ENCODE peak calls at places on chromosomes 6 and 20, in seven cellular contexts. Y, V, M, D, W, B and U are unnamed samples.

GRCh38 chr20:52470561-52470960 is 279.0 kb upstream of the ZFP64 start:
- DNase-seq in D (no peak), W (no peak), B (no peak), M (no peak), Y (no peak), V (no peak), U (no peak)

GRCh38 chr6:28425942-28426541 is 17.2 kb downstream of the ZSCAN23 start:
- DNase-seq in M (no peak), V (no peak), D (no peak), Y (no peak), W (no peak), B (no peak), U (no peak)

GRCh38 chr6:88870728-88871330 is 92.6 kb downstream of the RNGTT start:
- DNase-seq in M (peak; percentile 41), B (peak; percentile 37), Y (peak; percentile 29), W (peak; percentile 15), V (no peak), D (peak; percentile 56), U (peak; percentile 56)

GRCh38 chr6:108419934-108420609 is 125.2 kb downstream of the AFG1L start:
- DNase-seq in V (no peak), B (no peak), Y (no peak), M (no peak), W (no peak), D (no peak), U (no peak)

GRCh38 chr20:3973705-3974104 is 41.7 kb downstream of the RNF24 start:
- DNase-seq in V (no peak), D (no peak), B (no peak), W (no peak), M (no peak), Y (no peak), U (no peak)

GRCh38 chr6:152246554-152247337 is 390.4 kb downstream of the SYNE1 start:
- DNase-seq in V (no peak), Y (no peak), D (no peak), M (no peak), B (no peak), W (no peak), U (no peak)

GRCh38 chr20:56202493-56203077 is 45.9 kb upstream of the MC3R start:
- DNase-seq in V (no peak), M (peak; percentile 20), Y (no peak), B (peak; percentile 23), D (peak; percentile 13), W (no peak), U (peak; percentile 2)

GRCh38 chr6:43938178-43939101 is 168.4 kb downstream of the VEGFA start:
- DNase-seq in B (no peak), D (no peak), V (peak; percentile 38), Y (no peak), M (no peak), W (no peak), U (no peak)

GRCh38 chr20:50642288-50642803 is 49.0 kb downstream of the RIPOR3 start:
- DNase-seq in M (no peak), V (no peak), W (no peak), D (no peak), B (no peak), Y (no peak), U (no peak)

GRCh38 chr20:51342510-51343236 is 199.8 kb downstream of the NFATC2 start:
- DNase-seq in D (no peak), Y (no peak), W (no peak), V (no peak), M (no peak), B (no peak), U (no peak)

GRCh38 chr6:5435449-5435848 is 174.1 kb downstream of the FARS2 start:
- DNase-seq in D (no peak), M (no peak), Y (no peak), W (no peak), V (no peak), B (no peak), U (no peak)

DNA sequence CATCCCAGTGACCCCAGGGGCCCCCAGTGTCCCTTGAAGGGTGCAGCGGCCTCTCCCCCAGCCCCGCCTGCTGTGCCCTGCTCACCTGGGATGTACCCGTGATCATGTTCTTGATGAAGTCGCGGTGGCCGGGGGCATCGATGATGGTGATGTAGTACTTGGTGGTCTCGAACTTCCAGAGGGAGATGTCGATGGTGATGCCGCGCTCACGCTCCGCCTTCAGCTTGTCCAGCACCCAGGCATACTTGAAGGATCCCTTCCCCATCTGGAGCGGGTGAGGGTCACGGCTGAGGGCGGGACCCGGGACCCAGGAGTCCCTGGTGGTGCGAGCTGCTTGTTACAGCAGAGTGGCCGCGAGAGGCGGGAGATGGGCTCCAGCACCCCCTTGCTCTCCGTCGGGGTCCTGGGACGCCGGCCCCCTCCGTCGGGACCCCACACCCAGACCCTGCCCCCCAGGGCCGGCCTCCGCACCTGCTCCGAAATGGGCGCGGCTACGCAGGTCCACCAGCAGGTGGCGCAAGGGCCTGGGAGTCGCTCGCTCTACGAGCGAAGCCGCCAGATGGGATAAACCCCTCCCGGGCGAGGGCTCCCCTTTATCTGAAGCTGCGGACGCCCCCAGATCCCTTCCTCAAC is 3.0 kb downstream of the EEF1A2 start:
- DNase-seq in D (peak; percentile 80), B (peak; percentile 35), V (no peak), Y (no peak), W (peak; percentile 89), M (no peak), U (peak; percentile 78)
- TF ChIP-seq CTCF in D (peak; percentile 95), B (peak; percentile 93), V (peak; percentile 96), Y (peak; percentile 84), W (peak; percentile 97), M (peak; percentile 86), U (peak; percentile 99)

DNA sequence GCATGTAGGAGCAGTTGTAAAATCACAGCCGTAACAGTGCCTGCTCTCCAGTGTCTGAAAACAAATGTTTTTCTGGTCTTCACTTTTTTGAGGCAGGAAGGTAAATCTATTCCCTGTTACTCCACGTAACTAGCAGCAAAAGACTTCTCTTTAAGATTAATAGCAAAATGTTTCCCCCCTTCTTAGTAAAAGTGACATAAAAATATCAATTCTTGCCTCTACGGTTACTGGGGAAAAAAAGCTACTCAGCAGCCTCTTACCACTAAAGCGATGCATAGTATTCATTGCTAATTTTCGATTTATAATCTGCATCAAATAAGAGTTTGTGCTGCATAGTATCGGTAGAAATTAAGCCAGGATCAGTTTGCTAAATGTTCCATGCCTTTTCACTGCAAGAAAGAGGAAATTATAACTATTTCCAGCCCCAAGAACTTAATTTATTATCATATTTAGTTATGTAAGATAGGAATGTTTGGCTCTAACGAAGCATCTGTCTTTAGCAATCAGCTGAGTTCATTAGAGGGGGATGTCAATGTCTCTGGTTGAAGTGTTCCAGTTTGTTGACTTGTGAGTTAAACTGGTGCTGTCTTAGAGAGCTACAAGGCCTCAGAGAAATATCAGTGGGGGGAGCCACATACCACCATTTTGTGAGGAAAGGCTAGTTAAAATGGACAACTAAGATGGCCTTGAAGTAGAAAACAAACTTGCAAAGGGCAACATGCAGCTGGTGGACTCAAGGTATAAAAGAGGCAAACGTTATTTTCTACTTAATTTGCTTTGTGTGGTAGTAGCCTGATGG is 630 bp upstream of the TSPYL1 start:
- DNase-seq in D (no peak), M (no peak), W (no peak), B (no peak), Y (no peak), V (no peak), U (no peak)
- TF ChIP-seq CTCF in D (no peak), M (no peak), W (no peak), B (no peak), Y (no peak), V (no peak), U (no peak)

GRCh38 chr6:41278699-41279405 is 7.6 kb downstream of the TREM1 start:
- DNase-seq in M (peak; percentile 29), W (peak; percentile 55), D (peak; percentile 83), Y (no peak), B (peak; percentile 37), V (no peak), U (peak; percentile 85)
- TF ChIP-seq CTCF in M (peak; percentile 59), W (peak; percentile 54), D (peak; percentile 65), Y (peak; percentile 48), B (peak; percentile 54), V (no peak), U (peak; percentile 72)

GRCh38 chr20:62772994-62773858 is 23.0 kb upstream of the MRGBP start:
- DNase-seq in W (no peak), D (no peak), Y (no peak), B (peak; percentile 76), M (peak; percentile 52), V (no peak), U (no peak)

GRCh38 chr20:62771396-62772102 is 24.7 kb upstream of the MRGBP start:
- DNase-seq in D (no peak), Y (no peak), W (no peak), M (no peak), V (no peak), B (no peak), U (no peak)

GRCh38 chr20:62772103-62772611 is 24.1 kb upstream of the MRGBP start:
- DNase-seq in W (no peak), V (no peak), B (no peak), Y (no peak), M (no peak), D (no peak), U (no peak)

GRCh38 chr20:62774076-62774714 is 22.1 kb upstream of the MRGBP start:
- DNase-seq in D (no peak), B (no peak), M (no peak), V (no peak), W (no peak), Y (no peak), U (peak; percentile 23)

GRCh38 chr20:62772618-62772993 is 23.7 kb upstream of the MRGBP start:
- DNase-seq in M (no peak), W (no peak), B (no peak), D (no peak), Y (no peak), V (no peak), U (no peak)
- TF ChIP-seq CTCF in M (no peak), W (no peak), B (no peak), D (no peak), Y (no peak), V (no peak), U (no peak)

GRCh38 chr6:35017461-35018183 is 123.5 kb downstream of the TCP11 start:
- DNase-seq in W (no peak), D (no peak), M (no peak), V (peak; percentile 87), B (no peak), Y (no peak), U (no peak)
- TF ChIP-seq CTCF in W (no peak), D (no peak), M (no peak), V (no peak), B (no peak), Y (peak; percentile 12), U (no peak)

DNA sequence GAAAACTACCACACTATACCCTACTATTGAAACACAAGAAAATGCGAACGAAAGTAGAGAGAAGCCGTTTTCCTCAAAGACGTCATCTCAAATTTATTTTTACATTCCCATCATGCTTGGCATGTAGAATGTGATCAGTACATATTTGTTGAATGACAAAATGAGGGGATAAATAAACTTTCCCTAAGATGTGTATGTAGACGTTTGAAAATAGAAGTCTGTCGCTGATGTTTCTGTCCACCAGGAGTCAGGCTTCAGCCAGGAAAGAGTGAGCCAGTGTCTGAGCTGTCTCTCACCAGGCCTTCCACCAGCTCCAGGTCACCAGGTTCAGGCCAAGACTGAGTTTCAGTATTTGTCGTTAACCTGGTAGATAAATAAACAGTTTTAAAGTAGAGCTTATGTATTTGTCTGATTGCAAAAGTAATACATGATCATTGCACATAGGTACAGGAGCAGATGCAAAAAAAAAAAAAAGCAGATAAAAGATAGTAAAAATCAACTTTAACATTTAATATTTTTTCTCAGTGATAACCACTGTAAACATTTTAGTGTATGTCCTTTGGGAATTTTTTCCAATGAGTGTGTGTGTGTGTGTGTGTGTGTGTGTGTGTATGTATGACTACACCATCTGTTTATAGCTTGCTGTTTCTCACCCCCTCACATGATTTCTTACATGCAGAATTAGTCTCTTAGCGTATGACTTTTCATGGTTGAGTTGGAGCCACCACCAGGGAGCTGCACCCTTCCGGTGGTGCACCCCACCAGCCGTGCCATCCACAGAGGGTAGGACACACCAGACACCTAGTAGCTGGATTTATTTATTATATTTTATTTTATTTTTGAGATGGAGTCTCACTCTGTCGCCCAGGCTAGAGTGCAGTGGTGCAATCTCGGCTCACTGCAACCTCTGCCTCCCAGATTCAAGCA is 26.2 kb downstream of the WRNIP1 start:
- DNase-seq in M (peak; percentile 83), V (no peak), W (peak; percentile 73), D (peak; percentile 67), B (peak; percentile 82), Y (peak; percentile 84), U (peak; percentile 79)
- TF ChIP-seq CTCF in M (peak; percentile 97), V (peak; percentile 63), W (peak; percentile 65), D (peak; percentile 50), B (peak; percentile 91), Y (peak; percentile 88), U (peak; percentile 83)